ENCODE peak calls at places on chromosomes 11 and 22, in six cellular contexts. One of them, this sample, is unnamed.

GRCh38 chr22:36463783-36464184 is 17.7 kb downstream of the TXN2 start:
- DNase-seq in lower leg skin: peak
- DNase-seq in testis: no peak
- DNase-seq in tibial nerve: no peak
- DNase-seq in H54: no peak
- DNase-seq in heart left ventricle: peak
- DNase-seq in this sample: peak

GRCh38 chr11:44186531-44186930 is 91.1 kb downstream of the EXT2 start:
- DNase-seq in H54: no peak
- DNase-seq in lower leg skin: no peak
- DNase-seq in heart left ventricle: no peak
- DNase-seq in testis: no peak
- DNase-seq in tibial nerve: no peak
- DNase-seq in this sample: no peak

GRCh38 chr22:23268139-23268712 is 87.9 kb downstream of the BCR start:
- DNase-seq in tibial nerve: no peak
- DNase-seq in heart left ventricle: no peak
- DNase-seq in H54: no peak
- DNase-seq in lower leg skin: no peak
- DNase-seq in testis: no peak
- DNase-seq in this sample: no peak

GRCh38 chr11:36702330-36703054 is 104.5 kb upstream of the RAG2 start:
- DNase-seq in lower leg skin: no peak
- DNase-seq in H54: peak
- DNase-seq in tibial nerve: no peak
- DNase-seq in testis: peak
- DNase-seq in heart left ventricle: no peak
- DNase-seq in this sample: no peak

GRCh38 chr11:119942583-119943338 is 195.2 kb downstream of the TRIM29 start:
- DNase-seq in tibial nerve: no peak
- DNase-seq in H54: no peak
- DNase-seq in lower leg skin: peak
- DNase-seq in testis: no peak
- DNase-seq in heart left ventricle: no peak
- DNase-seq in this sample: no peak

GRCh38 chr22:39270280-39270679 is 25.5 kb upstream of the PDGFB start:
- DNase-seq in testis: no peak
- DNase-seq in lower leg skin: no peak
- DNase-seq in heart left ventricle: peak
- DNase-seq in H54: no peak
- DNase-seq in tibial nerve: no peak
- DNase-seq in this sample: no peak

GRCh38 chr22:24104307-24105017 is 76.8 kb upstream of the SUSD2 start:
- DNase-seq in testis: no peak
- DNase-seq in H54: no peak
- DNase-seq in tibial nerve: no peak
- DNase-seq in heart left ventricle: no peak
- DNase-seq in lower leg skin: no peak
- DNase-seq in this sample: no peak

GRCh38 chr11:95318459-95318858 is 87.5 kb upstream of the SESN3 start:
- DNase-seq in lower leg skin: no peak
- DNase-seq in heart left ventricle: no peak
- DNase-seq in H54: no peak
- DNase-seq in testis: no peak
- DNase-seq in tibial nerve: no peak
- DNase-seq in this sample: no peak

GRCh38 chr11:60978546-60979380 is 7.3 kb downstream of the CD6 start:
- DNase-seq in testis: peak
- DNase-seq in lower leg skin: no peak
- DNase-seq in H54: no peak
- DNase-seq in heart left ventricle: no peak
- DNase-seq in tibial nerve: no peak
- DNase-seq in this sample: no peak

GRCh38 chr11:115550291-115551059 is 46.3 kb upstream of the CADM1 start:
- DNase-seq in H54: no peak
- DNase-seq in lower leg skin: no peak
- DNase-seq in tibial nerve: no peak
- DNase-seq in testis: no peak
- DNase-seq in heart left ventricle: no peak
- DNase-seq in this sample: no peak

GRCh38 chr11:68383976-68384501 is 71.6 kb downstream of the LRP5 start:
- DNase-seq in lower leg skin: peak
- DNase-seq in tibial nerve: peak
- DNase-seq in heart left ventricle: peak
- DNase-seq in testis: peak
- DNase-seq in H54: peak
- DNase-seq in this sample: peak

GRCh38 chr11:2779981-2780849 is 80.4 kb upstream of the KCNQ1OT1 start:
- DNase-seq in testis: peak
- DNase-seq in lower leg skin: peak
- DNase-seq in heart left ventricle: peak
- DNase-seq in tibial nerve: peak
- DNase-seq in H54: no peak
- DNase-seq in this sample: peak

GRCh38 chr11:57321996-57322880 is 2.5 kb downstream of the TNKS1BP1 start:
- DNase-seq in heart left ventricle: peak
- DNase-seq in H54: peak
- DNase-seq in testis: peak
- DNase-seq in tibial nerve: peak
- DNase-seq in lower leg skin: peak
- DNase-seq in this sample: peak
- TF ChIP-seq POLR2A in heart left ventricle: peak
- TF ChIP-seq POLR2A in H54: peak
- TF ChIP-seq POLR2A in testis: no peak
- TF ChIP-seq POLR2A in tibial nerve: no peak
- TF ChIP-seq POLR2A in lower leg skin: no peak
- TF ChIP-seq POLR2A in this sample: peak

GRCh38 chr11:130161441-130161840 is 1.9 kb downstream of the ST14 start:
- DNase-seq in tibial nerve: no peak
- DNase-seq in H54: no peak
- DNase-seq in heart left ventricle: peak
- DNase-seq in lower leg skin: no peak
- DNase-seq in testis: no peak
- DNase-seq in this sample: no peak

GRCh38 chr11:130160460-130161090 is 993 bp downstream of the ST14 start:
- DNase-seq in H54: no peak
- DNase-seq in tibial nerve: no peak
- DNase-seq in testis: no peak
- DNase-seq in heart left ventricle: peak
- DNase-seq in lower leg skin: no peak
- DNase-seq in this sample: no peak

GRCh38 chr11:130159139-130159538 is 443 bp upstream of the ST14 start:
- DNase-seq in tibial nerve: no peak
- DNase-seq in testis: no peak
- DNase-seq in lower leg skin: no peak
- DNase-seq in heart left ventricle: peak
- DNase-seq in H54: no peak
- DNase-seq in this sample: no peak

GRCh38 chr11:130157840-130158239 is 1.7 kb upstream of the ST14 start:
- DNase-seq in heart left ventricle: no peak
- DNase-seq in lower leg skin: no peak
- DNase-seq in tibial nerve: no peak
- DNase-seq in testis: no peak
- DNase-seq in H54: no peak
- DNase-seq in this sample: no peak

DNA sequence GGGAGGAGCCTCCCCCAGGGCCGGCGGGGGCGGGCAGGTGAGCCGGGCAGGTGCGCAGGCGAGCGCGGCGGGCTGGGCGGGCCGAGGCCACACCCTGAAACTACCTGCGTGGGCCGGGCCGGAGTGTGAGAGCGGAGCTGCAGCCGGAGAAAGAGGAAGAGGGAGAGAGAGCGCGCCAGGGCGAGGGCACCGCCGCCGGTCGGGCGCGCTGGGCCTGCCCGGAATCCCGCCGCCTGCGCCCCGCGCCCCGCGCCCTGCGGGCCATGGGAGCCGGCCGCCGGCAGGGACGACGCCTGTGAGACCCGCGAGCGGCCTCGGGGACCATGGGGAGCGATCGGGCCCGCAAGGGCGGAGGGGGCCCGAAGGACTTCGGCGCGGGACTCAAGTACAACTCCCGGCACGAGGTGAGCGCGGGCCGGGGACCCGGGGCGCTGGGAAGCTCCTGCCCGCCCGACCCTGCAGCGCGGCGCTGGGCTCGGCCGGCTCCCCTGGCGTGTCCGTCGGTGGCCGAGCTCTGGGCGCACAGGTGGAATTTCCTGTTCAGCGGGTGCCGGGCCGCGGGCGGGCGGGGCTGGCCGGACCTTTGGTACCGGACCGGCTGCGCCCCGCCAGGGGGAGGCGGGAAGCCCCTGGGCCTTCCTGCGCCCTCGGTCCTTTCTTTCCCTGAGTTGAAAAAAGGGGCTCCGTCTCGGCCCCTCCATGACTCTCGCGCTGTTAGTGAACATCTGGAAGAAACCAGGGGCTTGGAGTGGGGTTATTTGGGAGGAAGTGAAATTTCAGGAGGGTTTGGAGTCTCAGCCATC is at the start of gene ST14:
- DNase-seq in lower leg skin: peak
- DNase-seq in tibial nerve: no peak
- DNase-seq in testis: no peak
- DNase-seq in H54: no peak
- DNase-seq in heart left ventricle: peak
- DNase-seq in this sample: no peak
- TF ChIP-seq POLR2A in lower leg skin: no peak
- TF ChIP-seq POLR2A in tibial nerve: no peak
- TF ChIP-seq POLR2A in testis: no peak
- TF ChIP-seq POLR2A in H54: no peak
- TF ChIP-seq POLR2A in heart left ventricle: no peak
- TF ChIP-seq POLR2A in this sample: peak

GRCh38 chr11:128343134-128343514 is 244.2 kb downstream of the ETS1 start:
- DNase-seq in heart left ventricle: no peak
- DNase-seq in lower leg skin: no peak
- DNase-seq in H54: no peak
- DNase-seq in testis: no peak
- DNase-seq in tibial nerve: no peak
- DNase-seq in this sample: no peak

GRCh38 chr11:128341767-128342318 is 245.5 kb downstream of the ETS1 start:
- DNase-seq in testis: no peak
- DNase-seq in heart left ventricle: no peak
- DNase-seq in lower leg skin: no peak
- DNase-seq in H54: no peak
- DNase-seq in tibial nerve: no peak
- DNase-seq in this sample: no peak

GRCh38 chr11:128341280-128341679 is 246.1 kb downstream of the ETS1 start:
- DNase-seq in lower leg skin: no peak
- DNase-seq in heart left ventricle: peak
- DNase-seq in testis: no peak
- DNase-seq in H54: no peak
- DNase-seq in tibial nerve: no peak
- DNase-seq in this sample: no peak

GRCh38 chr11:128343870-128344269 is 243.5 kb downstream of the ETS1 start:
- DNase-seq in H54: no peak
- DNase-seq in lower leg skin: no peak
- DNase-seq in testis: no peak
- DNase-seq in heart left ventricle: no peak
- DNase-seq in tibial nerve: no peak
- DNase-seq in this sample: no peak

GRCh38 chr11:128342511-128343133 is 244.7 kb downstream of the ETS1 start:
- DNase-seq in testis: no peak
- DNase-seq in heart left ventricle: peak
- DNase-seq in lower leg skin: peak
- DNase-seq in H54: no peak
- DNase-seq in tibial nerve: no peak
- DNase-seq in this sample: no peak
- TF ChIP-seq POLR2A in testis: no peak
- TF ChIP-seq POLR2A in heart left ventricle: no peak
- TF ChIP-seq POLR2A in lower leg skin: no peak
- TF ChIP-seq POLR2A in H54: no peak
- TF ChIP-seq POLR2A in tibial nerve: no peak
- TF ChIP-seq POLR2A in this sample: no peak

DNA sequence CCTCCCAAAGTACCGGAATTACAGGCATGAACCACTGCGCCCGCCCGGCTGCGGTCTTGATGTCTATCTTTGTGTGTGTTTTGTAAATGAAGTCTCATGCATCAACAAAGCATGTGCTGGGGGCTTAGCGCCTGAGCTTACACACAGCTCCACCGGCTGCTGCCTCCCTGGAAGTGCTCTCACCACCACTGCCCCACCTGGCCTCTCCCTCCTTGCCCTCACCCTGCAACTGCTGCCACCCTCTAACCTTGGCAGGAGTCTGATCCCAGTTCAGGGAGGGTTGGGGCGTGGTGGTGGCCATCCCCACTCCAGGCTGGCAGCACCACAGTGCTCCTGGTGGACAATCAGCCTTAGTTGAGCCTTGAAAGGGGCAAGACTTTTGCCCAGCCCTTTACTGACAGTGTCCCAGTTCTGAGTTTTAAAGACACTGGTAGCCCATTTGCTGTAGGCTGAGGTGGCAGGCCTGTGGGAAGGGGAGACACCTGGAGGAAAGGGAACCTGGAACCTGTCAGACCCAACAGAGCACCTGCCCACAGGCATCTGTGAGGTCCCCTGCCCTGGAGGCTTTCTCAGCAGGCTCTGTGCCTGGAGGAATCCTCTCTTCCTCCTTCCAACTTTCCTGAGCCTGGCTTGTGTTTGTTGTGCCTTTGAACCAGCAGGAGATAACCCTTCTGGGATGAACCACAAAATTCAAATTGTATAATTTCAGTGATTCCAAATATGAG is 42.4 kb upstream of the WEE1 start:
- DNase-seq in lower leg skin: no peak
- DNase-seq in tibial nerve: no peak
- DNase-seq in testis: no peak
- DNase-seq in heart left ventricle: no peak
- DNase-seq in H54: no peak
- DNase-seq in this sample: no peak
- TF ChIP-seq POLR2A in lower leg skin: no peak
- TF ChIP-seq POLR2A in tibial nerve: no peak
- TF ChIP-seq POLR2A in testis: no peak
- TF ChIP-seq POLR2A in heart left ventricle: no peak
- TF ChIP-seq POLR2A in H54: no peak
- TF ChIP-seq POLR2A in this sample: no peak

DNA sequence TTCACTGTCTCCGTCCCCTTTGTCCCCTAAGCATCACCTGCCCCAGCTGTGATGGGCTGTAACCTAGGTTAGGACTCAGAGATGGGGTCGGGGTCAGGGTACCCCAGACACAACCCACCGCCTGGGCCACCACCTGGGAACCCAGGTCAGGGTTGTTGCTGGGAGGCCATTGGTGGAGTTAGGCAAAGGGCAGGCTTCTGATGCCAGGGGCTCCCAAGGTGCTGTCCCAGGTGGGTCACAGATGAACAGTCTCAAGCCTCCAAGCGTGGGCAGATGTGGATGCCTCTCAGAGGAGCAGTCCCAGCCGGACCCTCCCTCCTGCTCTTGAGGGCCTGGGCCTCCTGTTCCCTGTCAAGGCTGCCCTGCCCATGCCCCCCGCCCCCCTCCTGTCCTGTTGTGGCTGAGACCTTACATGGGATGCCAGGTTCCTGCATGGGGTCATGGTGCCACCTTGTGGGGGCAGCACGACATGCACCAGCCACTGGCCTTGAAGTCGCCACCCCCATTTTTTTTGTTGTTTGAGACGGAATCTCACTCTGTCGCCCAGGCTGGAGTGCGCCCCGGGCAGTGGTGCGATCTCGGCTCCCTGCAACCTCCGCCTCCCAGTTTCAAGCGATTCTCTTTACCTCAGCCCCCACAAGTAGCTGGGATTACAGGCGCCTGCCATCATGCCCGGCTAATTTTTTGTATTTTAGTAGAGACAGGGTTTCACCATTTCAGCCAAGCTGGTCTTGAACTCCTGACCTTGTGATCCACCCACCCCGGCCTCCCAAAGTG is 12.1 kb downstream of the GATD1 start:
- DNase-seq in H54: no peak
- DNase-seq in heart left ventricle: no peak
- DNase-seq in lower leg skin: peak
- DNase-seq in testis: peak
- DNase-seq in tibial nerve: no peak
- DNase-seq in this sample: no peak
- TF ChIP-seq POLR2A in H54: no peak
- TF ChIP-seq POLR2A in heart left ventricle: no peak
- TF ChIP-seq POLR2A in lower leg skin: no peak
- TF ChIP-seq POLR2A in testis: no peak
- TF ChIP-seq POLR2A in tibial nerve: no peak
- TF ChIP-seq POLR2A in this sample: no peak